ENCODE peak calls at places on chromosomes 13 and 19, in eight cellular contexts. E is PC-3; B is Peyer's patch; Y is foreskin fibroblast; S is naive thymus-derived CD4-positive, alpha-beta T cell; X is thoracic aorta; P is prostate gland; J is AG10803. D is an unnamed sample.

GRCh38 chr13:90769387-90769786 is 578.1 kb upstream of the MIR17HG start:
- DNase-seq in S (no peak), Y (no peak), X (no peak), J (no peak), P (no peak), B (no peak), E (no peak), D (no peak)

GRCh38 chr19:4575267-4575793 is 15.8 kb upstream of the SEMA6B start:
- DNase-seq in J (peak), E (peak), B (no peak), P (no peak), Y (peak), X (no peak), S (no peak), D (no peak)

GRCh38 chr19:42143341-42144234 is 11.3 kb upstream of the POU2F2 start:
- DNase-seq in J (no peak), S (no peak), P (no peak), Y (peak), E (peak), B (no peak), X (no peak), D (no peak)

GRCh38 chr19:17281391-17282304 is at the start of gene ANKLE1:
- DNase-seq in E (no peak), B (peak), P (no peak), Y (peak), S (peak), J (no peak), X (no peak), D (no peak)

GRCh38 chr13:73754727-73755292 is 379.4 kb downstream of the KLF12 start:
- DNase-seq in B (no peak), P (peak), E (peak), Y (peak), X (no peak), S (no peak), J (peak), D (peak)

GRCh38 chr19:2455481-2456300 is 1.1 kb downstream of the LMNB2 start:
- DNase-seq in P (no peak), B (peak), S (peak), E (no peak), J (no peak), Y (peak), X (no peak), D (peak)

GRCh38 chr13:76214001-76214400 is 577.9 kb downstream of the LMO7 start:
- DNase-seq in X (no peak), J (no peak), S (no peak), E (no peak), P (no peak), Y (no peak), B (no peak), D (no peak)

GRCh38 chr19:18776288-18776594 is 14.9 kb downstream of the COMP start:
- DNase-seq in P (no peak), S (no peak), X (no peak), J (peak), E (peak), Y (peak), B (no peak), D (no peak)

GRCh38 chr13:99948907-99949656 is 22.5 kb downstream of the ZIC5 start:
- DNase-seq in X (no peak), E (no peak), J (no peak), P (no peak), B (no peak), Y (no peak), S (no peak), D (peak)

GRCh38 chr19:18418034-18418724 is 1.0 kb upstream of the SSBP4 start:
- DNase-seq in Y (no peak), B (no peak), S (no peak), J (no peak), X (no peak), P (no peak), E (no peak), D (no peak)

GRCh38 chr13:70604448-70604847 is 496.2 kb upstream of the KLHL1 start:
- DNase-seq in S (no peak), Y (no peak), E (no peak), X (no peak), P (no peak), J (no peak), B (no peak), D (no peak)

GRCh38 chr13:109158383-109158782 is 529.0 kb downstream of the MYO16 start:
- DNase-seq in P (no peak), Y (no peak), S (no peak), B (no peak), J (no peak), E (peak), X (no peak), D (no peak)

GRCh38 chr19:4606921-4607678 is 32.2 kb upstream of the TNFAIP8L1 start:
- DNase-seq in X (no peak), J (no peak), B (no peak), E (no peak), P (no peak), S (no peak), Y (peak), D (no peak)

GRCh38 chr19:4508698-4509097 is 9.6 kb downstream of the PLIN4 start:
- DNase-seq in S (no peak), B (no peak), E (no peak), Y (no peak), J (no peak), X (no peak), P (no peak), D (no peak)

GRCh38 chr13:87671824-87672603 is 843 bp downstream of the SLITRK5 start:
- DNase-seq in S (no peak), J (no peak), Y (no peak), E (no peak), B (no peak), X (no peak), P (no peak), D (no peak)

GRCh38 chr19:30224689-30225606 is 147.2 kb upstream of the ZNF536 start:
- DNase-seq in S (no peak), B (no peak), J (peak), P (no peak), E (no peak), Y (peak), X (no peak), D (no peak)

DNA sequence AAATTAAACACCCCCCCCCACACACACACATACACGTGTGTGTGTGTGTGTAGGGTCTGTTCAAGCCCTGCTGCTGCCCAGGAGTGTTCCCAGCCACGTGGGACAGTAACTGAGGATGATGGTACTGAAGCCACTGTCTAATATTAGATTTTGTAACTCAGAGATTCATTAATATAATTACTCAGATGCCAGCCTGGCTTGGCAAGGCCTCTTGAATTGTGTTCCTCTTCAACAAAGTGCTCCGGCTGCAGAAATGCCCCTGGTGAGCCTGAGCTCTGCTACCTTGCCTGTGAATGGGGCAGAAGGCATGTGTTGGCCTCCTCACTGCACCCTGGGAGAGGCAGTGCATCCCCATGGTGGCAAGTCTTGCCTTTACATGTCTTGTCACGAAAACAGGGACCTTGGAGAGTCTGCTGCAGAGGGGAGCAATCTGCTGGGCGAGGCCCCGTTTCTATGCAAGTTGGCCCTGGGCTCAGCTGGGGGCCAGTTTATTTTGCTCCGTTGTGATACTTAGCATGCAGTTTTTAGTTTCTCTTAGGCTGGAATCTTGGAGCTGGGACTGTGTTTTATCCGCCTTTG is 44.0 kb downstream of the NFIX start:
- DNase-seq in E (no peak), J (no peak), P (no peak), S (no peak), X (no peak), B (no peak), Y (no peak), D (no peak)
- H3K4me3 ChIP-seq in E (no peak), J (no peak), P (no peak), S (no peak), X (no peak), B (no peak), Y (no peak), D (no peak)

DNA sequence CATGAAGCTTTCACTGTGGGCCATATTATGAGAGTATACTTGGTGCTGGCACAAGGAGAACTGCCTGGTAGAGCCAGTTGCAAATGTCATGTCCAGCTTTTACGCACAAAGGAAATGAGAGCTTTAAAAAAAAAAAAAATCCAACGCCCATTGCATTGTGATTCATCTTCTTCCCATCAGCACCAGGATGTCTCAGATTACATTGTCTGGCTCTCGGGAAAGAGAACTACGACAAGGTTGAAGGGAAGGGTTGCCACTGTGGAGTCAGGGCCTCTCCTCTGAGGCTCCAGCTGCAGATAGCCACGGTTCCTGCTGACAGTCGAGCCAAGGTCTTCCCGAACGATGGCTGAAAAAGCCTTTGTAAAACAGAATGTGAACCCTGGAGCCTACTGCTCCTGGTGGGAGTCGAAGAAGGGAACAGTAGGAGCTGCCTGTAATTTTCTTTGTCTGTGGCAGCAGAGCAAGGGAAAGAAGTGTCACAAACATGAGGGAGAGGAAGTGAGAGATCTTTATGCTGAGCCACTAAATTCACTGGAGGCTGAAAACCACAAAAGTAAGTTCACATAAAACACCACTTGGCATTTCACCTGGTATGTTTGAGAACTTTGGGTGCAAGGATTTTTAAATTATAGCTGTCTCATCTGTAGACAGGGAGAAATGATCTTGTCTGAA is 704.7 kb downstream of the DIAPH3 start:
- DNase-seq in B (no peak), X (no peak), S (no peak), J (peak), Y (peak), P (no peak), E (peak), D (no peak)
- H3K4me3 ChIP-seq in B (no peak), X (no peak), S (no peak), J (no peak), Y (no peak), P (no peak), E (peak), D (no peak)

GRCh38 chr13:101917833-101918755 is 465.6 kb downstream of the ITGBL1 start:
- DNase-seq in S (no peak), Y (peak), E (no peak), X (no peak), B (no peak), J (no peak), P (no peak), D (no peak)

GRCh38 chr13:101916758-101917474 is 464.4 kb downstream of the ITGBL1 start:
- DNase-seq in B (no peak), S (no peak), Y (peak), J (no peak), E (no peak), X (no peak), P (no peak), D (no peak)

GRCh38 chr13:101916108-101916757 is 463.8 kb downstream of the ITGBL1 start:
- DNase-seq in P (no peak), B (no peak), Y (peak), J (no peak), S (no peak), E (no peak), X (no peak), D (no peak)

GRCh38 chr13:101917475-101917810 is 465.0 kb downstream of the ITGBL1 start:
- DNase-seq in P (no peak), J (no peak), X (no peak), B (no peak), Y (peak), S (no peak), E (no peak), D (no peak)

GRCh38 chr13:101919541-101920306 is 467.2 kb downstream of the ITGBL1 start:
- DNase-seq in J (peak), Y (peak), P (no peak), X (no peak), E (no peak), B (no peak), S (no peak), D (no peak)
- H3K4me3 ChIP-seq in J (no peak), Y (peak), P (no peak), X (peak), E (no peak), B (no peak), S (no peak), D (no peak)

GRCh38 chr19:14250870-14251269 is 44.9 kb upstream of the ADGRL1 start:
- DNase-seq in E (no peak), X (no peak), S (no peak), Y (no peak), J (no peak), P (no peak), B (no peak), D (no peak)

DNA sequence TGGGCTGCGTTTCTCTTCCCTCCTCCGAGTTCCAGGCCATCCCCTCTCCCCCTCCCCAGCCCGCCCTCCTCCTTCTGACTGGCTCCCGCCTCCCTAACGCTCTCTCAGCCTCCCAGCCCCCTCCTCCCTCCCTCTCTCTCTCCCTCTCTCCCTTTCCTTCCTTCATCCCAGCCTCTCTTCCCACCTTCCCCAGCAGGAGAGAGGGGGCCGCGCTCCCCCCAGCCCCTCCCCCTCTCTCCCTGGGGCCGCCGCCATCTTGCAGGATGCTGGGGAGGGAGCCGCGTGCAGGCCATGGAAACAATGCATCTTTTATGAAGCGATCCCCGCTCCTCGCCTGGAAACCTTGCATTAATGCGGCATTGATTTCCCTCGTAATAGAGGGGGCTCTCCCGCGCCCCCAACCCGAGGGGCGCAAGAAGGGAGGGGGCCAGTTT is 42.6 kb upstream of the ADGRL1 start:
- DNase-seq in E (peak), B (peak), X (no peak), S (peak), J (peak), P (peak), Y (peak), D (peak)
- H3K4me3 ChIP-seq in E (peak), B (peak), X (peak), S (peak), J (peak), P (peak), Y (peak), D (peak)

GRCh38 chr13:113458218-113459065 is 5.2 kb upstream of the ADPRHL1 start:
- DNase-seq in X (no peak), Y (no peak), P (no peak), J (no peak), B (no peak), S (no peak), E (no peak), D (no peak)
- H3K4me3 ChIP-seq in X (no peak), Y (no peak), P (no peak), J (no peak), B (no peak), S (no peak), E (no peak), D (no peak)

GRCh38 chr19:44758596-44758995 is 10.1 kb downstream of the BCL3 start:
- DNase-seq in P (no peak), Y (no peak), J (no peak), X (no peak), S (no peak), B (no peak), E (no peak), D (no peak)

GRCh38 chr19:44757057-44757734 is 8.7 kb downstream of the BCL3 start:
- DNase-seq in S (no peak), X (peak), E (no peak), B (no peak), J (peak), P (no peak), Y (peak), D (no peak)

GRCh38 chr19:44756089-44756562 is 7.6 kb downstream of the BCL3 start:
- DNase-seq in P (no peak), S (no peak), J (no peak), E (no peak), B (no peak), X (no peak), Y (no peak), D (no peak)

GRCh38 chr19:44759083-44759804 is 10.7 kb downstream of the BCL3 start:
- DNase-seq in P (no peak), J (no peak), S (no peak), E (no peak), X (no peak), Y (no peak), B (no peak), D (no peak)

GRCh38 chr19:44757735-44758505 is 9.4 kb downstream of the BCL3 start:
- DNase-seq in B (no peak), Y (peak), J (peak), S (no peak), E (no peak), P (no peak), X (no peak), D (no peak)
- H3K4me3 ChIP-seq in B (peak), Y (peak), J (peak), S (no peak), E (no peak), P (peak), X (peak), D (no peak)

GRCh38 chr19:3492919-3493318 is 7.6 kb downstream of the DOHH start:
- DNase-seq in P (no peak), S (no peak), Y (no peak), E (no peak), B (no peak), J (no peak), X (no peak), D (no peak)

GRCh38 chr19:3493651-3494050 is 6.8 kb downstream of the DOHH start:
- DNase-seq in P (no peak), E (no peak), J (no peak), S (no peak), X (no peak), B (no peak), Y (no peak), D (no peak)

GRCh38 chr19:3494051-3494450 is 6.4 kb downstream of the DOHH start:
- DNase-seq in B (no peak), S (no peak), J (no peak), X (no peak), P (no peak), Y (peak), E (no peak), D (no peak)

GRCh38 chr19:3496392-3497273 is 3.8 kb downstream of the DOHH start:
- DNase-seq in B (no peak), X (no peak), J (no peak), P (no peak), E (no peak), S (no peak), Y (no peak), D (no peak)

DNA sequence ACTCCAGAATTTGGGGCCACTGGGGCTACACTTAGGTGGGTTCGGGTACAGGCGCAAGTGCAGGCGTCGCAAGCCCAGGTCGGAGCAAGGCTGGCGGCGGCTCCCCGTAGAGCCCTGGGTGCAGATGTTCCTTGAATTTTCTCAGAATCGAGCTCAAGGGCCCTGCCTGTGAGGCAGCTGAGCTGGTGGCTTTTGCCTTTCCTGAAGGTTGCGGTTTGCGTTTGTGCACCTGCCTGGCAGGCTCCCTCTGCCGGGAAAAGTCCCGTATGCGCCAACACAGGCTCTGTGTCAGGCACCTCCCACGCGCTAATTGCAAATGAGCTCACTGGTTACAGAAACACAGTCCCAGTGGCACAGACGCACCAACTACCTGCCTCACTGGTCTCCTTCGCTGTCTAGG is 5.9 kb downstream of the DOHH start:
- DNase-seq in E (no peak), X (no peak), Y (no peak), P (no peak), J (no peak), B (no peak), S (no peak), D (no peak)
- H3K4me3 ChIP-seq in E (no peak), X (no peak), Y (no peak), P (no peak), J (no peak), B (no peak), S (no peak), D (no peak)

GRCh38 chr13:21232196-21232595 is 55.7 kb downstream of the MRPL57 start:
- DNase-seq in B (no peak), P (no peak), J (peak), S (no peak), Y (peak), E (no peak), X (no peak), D (no peak)

GRCh38 chr13:21234537-21234936 is 58.1 kb downstream of the MRPL57 start:
- DNase-seq in S (no peak), Y (peak), J (peak), B (no peak), X (no peak), P (no peak), E (peak), D (no peak)

GRCh38 chr13:21231426-21231945 is 55.0 kb downstream of the MRPL57 start:
- DNase-seq in E (no peak), P (no peak), X (no peak), B (no peak), Y (peak), S (no peak), J (no peak), D (no peak)

GRCh38 chr13:21232599-21232998 is 56.1 kb downstream of the MRPL57 start:
- DNase-seq in P (no peak), Y (peak), B (no peak), E (no peak), X (no peak), J (no peak), S (no peak), D (no peak)

GRCh38 chr13:21233086-21233485 is 56.6 kb downstream of the MRPL57 start:
- DNase-seq in E (no peak), B (no peak), J (no peak), S (no peak), P (no peak), X (no peak), Y (peak), D (no peak)
- H3K4me3 ChIP-seq in E (no peak), B (no peak), J (peak), S (no peak), P (no peak), X (peak), Y (peak), D (no peak)

DNA sequence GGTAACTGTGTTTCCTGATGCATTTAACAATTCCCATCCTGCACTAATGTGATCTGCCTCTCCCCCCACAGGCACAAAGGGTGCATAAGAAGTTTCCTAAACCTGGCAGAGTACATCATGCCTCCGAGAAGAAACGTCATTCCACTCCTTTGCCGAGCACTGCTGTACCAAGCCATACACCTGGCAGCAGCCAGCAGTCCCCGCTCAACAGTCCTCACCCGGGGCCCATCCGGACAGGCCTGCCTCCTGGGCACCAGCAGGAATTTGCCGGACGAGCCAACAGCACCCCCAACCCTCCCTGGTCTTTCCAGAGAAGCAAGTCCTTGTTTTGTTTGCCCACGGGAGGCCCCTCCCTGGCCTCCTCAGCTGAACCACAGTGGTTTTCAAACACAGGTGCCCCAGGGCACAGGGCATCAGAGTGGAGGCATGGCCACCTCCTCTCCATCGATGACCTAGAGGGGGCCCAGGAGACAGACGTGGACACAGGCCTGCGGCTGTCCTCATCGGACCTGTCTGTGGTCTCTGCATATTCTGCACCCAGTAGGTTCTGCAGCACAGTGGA is 58.3 kb downstream of the FAM124A start:
- DNase-seq in S (no peak), E (no peak), P (peak), Y (no peak), X (no peak), J (no peak), B (no peak), D (no peak)
- H3K4me3 ChIP-seq in S (no peak), E (no peak), P (no peak), Y (no peak), X (no peak), J (no peak), B (no peak), D (no peak)

D was measured in small intestine.